ENCODE peak calls at places on chromosomes 7 and 10, in five cellular contexts. S, Q, O, B and N are unnamed samples.

GRCh38 chr7:30164567-30164966 is 29.8 kb downstream of the MTURN start:
- DNase-seq in O (no peak), S (no peak), Q (peak), B (peak), N (peak)

GRCh38 chr7:35906191-35906908 is 105.5 kb downstream of the SEPTIN7 start:
- DNase-seq in S (peak), B (peak), O (peak), Q (peak), N (peak)

GRCh38 chr10:26550774-26551526 is 112.8 kb downstream of the APBB1IP start:
- DNase-seq in S (no peak), Q (no peak), B (no peak), O (no peak), N (no peak)

GRCh38 chr10:87734987-87735827 is 75.5 kb downstream of the PAPSS2 start:
- DNase-seq in Q (peak), S (no peak), O (peak), B (peak), N (no peak)

GRCh38 chr7:129225931-129226572 is 1.2 kb downstream of the AHCYL2 start:
- DNase-seq in Q (no peak), S (no peak), B (no peak), O (no peak), N (no peak)

GRCh38 chr10:79078367-79079073 is 9.8 kb downstream of the ZMIZ1 start:
- DNase-seq in B (no peak), Q (no peak), O (no peak), S (no peak), N (no peak)

GRCh38 chr10:53836638-53837037 is 964.4 kb downstream of the PCDH15 start:
- DNase-seq in O (no peak), B (no peak), Q (no peak), S (no peak), N (no peak)

GRCh38 chr7:86598311-86598710 is 45.4 kb upstream of the GRM3 start:
- DNase-seq in O (no peak), Q (no peak), S (no peak), B (peak), N (peak)

GRCh38 chr10:86632009-86632800 is 22.1 kb upstream of the OPN4 start:
- DNase-seq in O (no peak), B (no peak), S (no peak), Q (no peak), N (no peak)

GRCh38 chr10:80454526-80455460 is 683 bp downstream of the TSPAN14 start:
- DNase-seq in B (peak), O (peak), S (peak), Q (peak), N (peak)

GRCh38 chr10:114304566-114305421 is 65.7 kb downstream of the VWA2 start:
- DNase-seq in S (peak), Q (peak), O (no peak), B (peak), N (peak)

GRCh38 chr10:118729641-118730258 is 25.0 kb downstream of the CACUL1 start:
- DNase-seq in O (no peak), B (peak), S (peak), Q (no peak), N (no peak)

GRCh38 chr10:104123397-104123796 is 1.4 kb downstream of the SFR1 start:
- DNase-seq in O (no peak), Q (no peak), S (no peak), B (no peak), N (no peak)